ENCODE peak calls at places on chromosomes 6 and 20, in six cellular contexts. W, Z, B, Y, Q and T are unnamed samples.

GRCh38 chr6:136113736-136114173 is 136.4 kb downstream of the MTFR2 start:
- DNase-seq in W (no peak), Z (peak), B (no peak), Y (no peak), Q (peak), T (peak)

GRCh38 chr20:3753098-3753497 is 14.5 kb downstream of the ADISSP start:
- DNase-seq in W (peak), Z (peak), B (no peak), Y (peak), Q (peak), T (no peak)

GRCh38 chr20:62875419-62876355 is 14.1 kb upstream of the TCFL5 start:
- DNase-seq in W (no peak), Z (peak), B (no peak), Y (peak), Q (peak), T (no peak)

GRCh38 chr6:170269873-170270541 is 20.9 kb downstream of the DLL1 start:
- DNase-seq in W (no peak), Z (peak), B (no peak), Y (no peak), Q (no peak), T (no peak)

GRCh38 chr6:38378801-38379200 is 260.9 kb downstream of the BTBD9 start:
- DNase-seq in W (no peak), Z (no peak), B (no peak), Y (no peak), Q (peak), T (peak)

GRCh38 chr6:169556758-169557505 is 144.9 kb downstream of the WDR27 start:
- DNase-seq in W (peak), Z (peak), B (no peak), Y (peak), Q (no peak), T (no peak)

GRCh38 chr6:158387036-158387435 is 74.8 kb downstream of the TULP4 start:
- DNase-seq in W (no peak), Z (no peak), B (no peak), Y (no peak), Q (peak), T (no peak)

GRCh38 chr6:149061933-149062332 is 255.6 kb upstream of the TAB2 start:
- DNase-seq in W (no peak), Z (no peak), B (no peak), Y (no peak), Q (no peak), T (no peak)

GRCh38 chr6:1313364-1313754 is 1.5 kb downstream of the FOXQ1 start:
- DNase-seq in W (no peak), Z (no peak), B (no peak), Y (no peak), Q (no peak), T (no peak)

GRCh38 chr6:145721144-145721543 is 14.2 kb downstream of the EPM2A start:
- DNase-seq in W (no peak), Z (no peak), B (no peak), Y (no peak), Q (no peak), T (no peak)

GRCh38 chr6:35146453-35146852 is 5.3 kb upstream of the TCP11 start:
- DNase-seq in W (peak), Z (peak), B (no peak), Y (peak), Q (peak), T (no peak)

GRCh38 chr6:5093231-5094015 is 8.3 kb downstream of the PPP1R3G start:
- DNase-seq in W (no peak), Z (peak), B (no peak), Y (peak), Q (peak), T (no peak)

GRCh38 chr6:139308936-139309603 is 17.3 kb upstream of the TXLNB start:
- DNase-seq in W (no peak), Z (peak), B (no peak), Y (no peak), Q (no peak), T (peak)

GRCh38 chr20:19314619-19315018 is 102.2 kb downstream of the SLC24A3 start:
- DNase-seq in W (no peak), Z (no peak), B (no peak), Y (no peak), Q (no peak), T (no peak)

GRCh38 chr6:42113929-42114636 is 28.3 kb downstream of the C6orf132 start:
- DNase-seq in W (no peak), Z (no peak), B (no peak), Y (no peak), Q (no peak), T (peak)

GRCh38 chr6:169998457-169998856 is 247.0 kb downstream of the ERMARD start:
- DNase-seq in W (no peak), Z (no peak), B (no peak), Y (no peak), Q (no peak), T (no peak)

GRCh38 chr20:16412896-16413295 is 160.4 kb downstream of the KIF16B start:
- DNase-seq in W (no peak), Z (peak), B (no peak), Y (no peak), Q (no peak), T (no peak)

GRCh38 chr20:4978050-4978918 is 23.0 kb downstream of the SLC23A2 start:
- DNase-seq in W (no peak), Z (no peak), B (no peak), Y (no peak), Q (no peak), T (no peak)

GRCh38 chr6:106146852-106147351 is 60.8 kb downstream of the PRDM1 start:
- DNase-seq in W (no peak), Z (no peak), B (no peak), Y (no peak), Q (peak), T (no peak)

GRCh38 chr6:6384520-6384919 is 64.1 kb upstream of the F13A1 start:
- DNase-seq in W (no peak), Z (no peak), B (no peak), Y (no peak), Q (no peak), T (no peak)

GRCh38 chr20:962223-962622 is 39.9 kb downstream of the RSPO4 start:
- DNase-seq in W (no peak), Z (no peak), B (no peak), Y (no peak), Q (no peak), T (no peak)

GRCh38 chr6:27890351-27891299 is 21.6 kb downstream of the OR2B2 start:
- DNase-seq in W (peak), Z (peak), B (peak), Y (no peak), Q (no peak), T (peak)